ENCODE peak calls at places on chromosomes 12 and 14, in five cellular contexts. One of them, this sample, is unnamed.

GRCh38 chr14:55077691-55078151 is 26.3 kb downstream of the MAPK1IP1L start:
- DNase-seq in GM12878: no peak
- DNase-seq in HCT116: peak; percentile 92
- DNase-seq in SK-N-SH: no peak
- DNase-seq in K562: no peak
- DNase-seq in this sample: no peak

GRCh38 chr14:75654127-75654732 is 6.4 kb downstream of the ERG28 start:
- DNase-seq in GM12878: peak; percentile 38
- DNase-seq in HCT116: peak; percentile 44
- DNase-seq in SK-N-SH: peak; percentile 77
- DNase-seq in K562: peak; percentile 68
- DNase-seq in this sample: peak; percentile 77

GRCh38 chr14:69664865-69665526 is 53.6 kb downstream of the SUSD6 start:
- DNase-seq in GM12878: no peak
- DNase-seq in HCT116: no peak
- DNase-seq in SK-N-SH: peak; percentile 57
- DNase-seq in K562: peak; percentile 18
- DNase-seq in this sample: no peak

GRCh38 chr12:74903522-74903921 is 306.1 kb downstream of the KCNC2 start:
- DNase-seq in GM12878: no peak
- DNase-seq in HCT116: peak; percentile 13
- DNase-seq in SK-N-SH: no peak
- DNase-seq in K562: no peak
- DNase-seq in this sample: no peak

GRCh38 chr14:68542346-68542745 is 250.5 kb downstream of the ZFP36L1 start:
- DNase-seq in GM12878: no peak
- DNase-seq in HCT116: no peak
- DNase-seq in SK-N-SH: no peak
- DNase-seq in K562: no peak
- DNase-seq in this sample: no peak

GRCh38 chr12:41288188-41288811 is 100.2 kb downstream of the PDZRN4 start:
- DNase-seq in GM12878: no peak
- DNase-seq in HCT116: no peak
- DNase-seq in SK-N-SH: no peak
- DNase-seq in K562: no peak
- DNase-seq in this sample: no peak

GRCh38 chr12:56086096-56086495 is 6.1 kb downstream of the ERBB3 start:
- DNase-seq in GM12878: no peak
- DNase-seq in HCT116: no peak
- DNase-seq in SK-N-SH: no peak
- DNase-seq in K562: peak; percentile 8
- DNase-seq in this sample: peak; percentile 99

GRCh38 chr14:32469388-32470160 is 140.5 kb downstream of the AKAP6 start:
- DNase-seq in GM12878: no peak
- DNase-seq in HCT116: peak; percentile 26
- DNase-seq in SK-N-SH: no peak
- DNase-seq in K562: peak; percentile 8
- DNase-seq in this sample: no peak

GRCh38 chr14:59301354-59301753 is 112.9 kb downstream of the DAAM1 start:
- DNase-seq in GM12878: peak; percentile 53
- DNase-seq in HCT116: no peak
- DNase-seq in SK-N-SH: no peak
- DNase-seq in K562: no peak
- DNase-seq in this sample: no peak

GRCh38 chr12:57148469-57149308 is 1.3 kb upstream of the LRP1-AS start:
- DNase-seq in GM12878: no peak
- DNase-seq in HCT116: no peak
- DNase-seq in SK-N-SH: no peak
- DNase-seq in K562: no peak
- DNase-seq in this sample: no peak

GRCh38 chr14:23559010-23559920 is 3.2 kb downstream of the THTPA start:
- DNase-seq in GM12878: no peak
- DNase-seq in HCT116: no peak
- DNase-seq in SK-N-SH: peak; percentile 76
- DNase-seq in K562: peak; percentile 69
- DNase-seq in this sample: no peak

GRCh38 chr12:98894412-98895085 is 249.5 kb downstream of the APAF1 start:
- DNase-seq in GM12878: no peak
- DNase-seq in HCT116: no peak
- DNase-seq in SK-N-SH: peak; percentile 75
- DNase-seq in K562: no peak
- DNase-seq in this sample: no peak

GRCh38 chr14:60344751-60345150 is 95.7 kb downstream of the PPM1A start:
- DNase-seq in GM12878: no peak
- DNase-seq in HCT116: no peak
- DNase-seq in SK-N-SH: no peak
- DNase-seq in K562: no peak
- DNase-seq in this sample: no peak

GRCh38 chr12:70043490-70044138 is 199.6 kb upstream of the CNOT2 start:
- DNase-seq in GM12878: no peak
- DNase-seq in HCT116: no peak
- DNase-seq in SK-N-SH: no peak
- DNase-seq in K562: no peak
- DNase-seq in this sample: no peak

GRCh38 chr12:14695685-14696084 is 714 bp downstream of the GUCY2C start:
- DNase-seq in GM12878: no peak
- DNase-seq in HCT116: no peak
- DNase-seq in SK-N-SH: no peak
- DNase-seq in K562: no peak
- DNase-seq in this sample: no peak

GRCh38 chr12:48824112-48824511 is 5.8 kb downstream of the CACNB3 start:
- DNase-seq in GM12878: no peak
- DNase-seq in HCT116: no peak
- DNase-seq in SK-N-SH: no peak
- DNase-seq in K562: peak; percentile 56
- DNase-seq in this sample: no peak

GRCh38 chr12:64625243-64626077 is 15.2 kb downstream of the RASSF3 start:
- DNase-seq in GM12878: peak; percentile 78
- DNase-seq in HCT116: peak; percentile 60
- DNase-seq in SK-N-SH: peak; percentile 52
- DNase-seq in K562: peak; percentile 72
- DNase-seq in this sample: peak; percentile 90

GRCh38 chr12:78457951-78458350 is 406.6 kb upstream of the SYT1 start:
- DNase-seq in GM12878: peak; percentile 32
- DNase-seq in HCT116: no peak
- DNase-seq in SK-N-SH: no peak
- DNase-seq in K562: no peak
- DNase-seq in this sample: no peak

GRCh38 chr12:65536876-65537661 is 258.6 kb downstream of the MSRB3 start:
- DNase-seq in GM12878: no peak
- DNase-seq in HCT116: peak; percentile 100
- DNase-seq in SK-N-SH: no peak
- DNase-seq in K562: no peak
- DNase-seq in this sample: no peak

DNA sequence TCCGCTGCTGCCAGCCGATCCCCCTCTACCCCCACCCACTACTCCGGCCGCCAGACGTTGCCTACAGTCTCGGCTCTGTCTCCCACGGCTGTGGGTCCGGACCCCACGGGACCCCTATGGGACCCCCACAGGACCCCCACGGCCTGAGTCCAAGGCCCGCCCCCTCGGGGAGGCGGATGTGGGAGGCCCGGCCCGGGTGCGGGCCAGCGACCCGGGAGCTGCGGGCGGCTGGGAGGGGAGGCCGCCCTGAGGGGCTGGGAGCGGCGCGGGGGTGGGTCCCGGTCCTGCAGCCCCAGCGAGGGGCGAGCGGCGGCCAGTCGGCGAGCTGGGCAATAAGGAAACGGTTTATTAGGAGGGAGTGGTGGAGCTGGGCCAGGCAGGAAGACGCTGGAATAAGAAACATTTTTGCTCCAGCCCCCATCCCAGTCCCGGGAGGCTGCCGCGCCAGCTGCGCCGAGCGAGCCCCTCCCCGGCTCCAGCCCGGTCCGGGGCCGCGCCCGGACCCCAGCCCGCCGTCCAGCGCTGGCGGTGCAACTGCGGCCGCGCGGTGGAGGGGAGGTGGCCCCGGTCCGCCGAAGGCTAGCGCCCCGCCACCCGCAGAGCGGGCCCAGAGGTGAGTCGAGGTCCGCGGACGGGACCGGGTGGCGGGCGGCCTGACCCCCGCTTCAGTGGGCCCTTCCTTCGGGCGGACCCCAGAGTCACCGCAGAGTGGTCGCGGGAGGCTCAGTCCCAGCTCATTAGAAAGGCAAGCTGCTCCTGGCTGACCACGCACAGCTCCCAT is at the start of gene ACVRL1:
- DNase-seq in GM12878: no peak
- DNase-seq in HCT116: no peak
- DNase-seq in SK-N-SH: no peak
- DNase-seq in K562: no peak
- DNase-seq in this sample: no peak
- TF ChIP-seq JUND in GM12878: no peak
- TF ChIP-seq JUND in HCT116: no peak
- TF ChIP-seq JUND in SK-N-SH: no peak
- TF ChIP-seq JUND in K562: no peak
- TF ChIP-seq JUND in this sample: no peak

GRCh38 chr12:94193623-94194022 is 45.2 kb downstream of the PLXNC1 start:
- DNase-seq in GM12878: no peak
- DNase-seq in HCT116: no peak
- DNase-seq in SK-N-SH: no peak
- DNase-seq in K562: no peak
- DNase-seq in this sample: no peak

GRCh38 chr12:94192506-94192905 is 44.1 kb downstream of the PLXNC1 start:
- DNase-seq in GM12878: no peak
- DNase-seq in HCT116: no peak
- DNase-seq in SK-N-SH: no peak
- DNase-seq in K562: no peak
- DNase-seq in this sample: no peak

GRCh38 chr12:94191023-94191422 is 42.6 kb downstream of the PLXNC1 start:
- DNase-seq in GM12878: no peak
- DNase-seq in HCT116: no peak
- DNase-seq in SK-N-SH: no peak
- DNase-seq in K562: no peak
- DNase-seq in this sample: no peak

GRCh38 chr12:94193168-94193567 is 44.8 kb downstream of the PLXNC1 start:
- DNase-seq in GM12878: no peak
- DNase-seq in HCT116: no peak
- DNase-seq in SK-N-SH: no peak
- DNase-seq in K562: no peak
- DNase-seq in this sample: no peak

GRCh38 chr12:94190623-94191022 is 42.2 kb downstream of the PLXNC1 start:
- DNase-seq in GM12878: no peak
- DNase-seq in HCT116: no peak
- DNase-seq in SK-N-SH: no peak
- DNase-seq in K562: no peak
- DNase-seq in this sample: no peak
- TF ChIP-seq JUND in GM12878: no peak
- TF ChIP-seq JUND in HCT116: no peak
- TF ChIP-seq JUND in SK-N-SH: no peak
- TF ChIP-seq JUND in K562: no peak
- TF ChIP-seq JUND in this sample: no peak

DNA sequence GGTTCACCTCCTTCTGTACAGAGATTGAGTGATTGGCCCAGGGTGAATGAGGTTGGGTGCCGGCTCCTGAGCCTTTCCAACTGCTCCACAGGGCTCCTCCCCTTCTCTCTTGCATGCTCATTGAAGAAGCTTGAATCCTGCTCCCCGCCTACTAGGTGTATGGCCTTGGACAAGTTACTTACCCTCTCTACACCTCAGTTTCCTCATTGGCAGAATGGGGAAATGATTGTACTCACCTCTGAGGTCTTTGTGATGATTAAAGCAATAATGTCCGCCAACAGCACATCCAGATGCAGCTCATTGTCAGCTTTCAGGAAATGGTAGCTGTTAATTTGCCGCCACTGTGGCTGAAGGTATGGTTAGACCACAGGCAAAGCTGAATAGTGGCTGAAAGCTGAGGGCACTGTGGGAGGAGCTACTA is 174.1 kb downstream of the CRADD start:
- DNase-seq in GM12878: no peak
- DNase-seq in HCT116: no peak
- DNase-seq in SK-N-SH: no peak
- DNase-seq in K562: no peak
- DNase-seq in this sample: no peak
- TF ChIP-seq JUND in GM12878: no peak
- TF ChIP-seq JUND in HCT116: no peak
- TF ChIP-seq JUND in SK-N-SH: no peak
- TF ChIP-seq JUND in K562: no peak
- TF ChIP-seq JUND in this sample: no peak

GRCh38 chr14:94056579-94057308 is 24.3 kb downstream of the DDX24 start:
- DNase-seq in GM12878: peak; percentile 37
- DNase-seq in HCT116: no peak
- DNase-seq in SK-N-SH: no peak
- DNase-seq in K562: no peak
- DNase-seq in this sample: no peak
- TF ChIP-seq JUND in GM12878: no peak
- TF ChIP-seq JUND in HCT116: no peak
- TF ChIP-seq JUND in SK-N-SH: no peak
- TF ChIP-seq JUND in K562: no peak
- TF ChIP-seq JUND in this sample: no peak

DNA sequence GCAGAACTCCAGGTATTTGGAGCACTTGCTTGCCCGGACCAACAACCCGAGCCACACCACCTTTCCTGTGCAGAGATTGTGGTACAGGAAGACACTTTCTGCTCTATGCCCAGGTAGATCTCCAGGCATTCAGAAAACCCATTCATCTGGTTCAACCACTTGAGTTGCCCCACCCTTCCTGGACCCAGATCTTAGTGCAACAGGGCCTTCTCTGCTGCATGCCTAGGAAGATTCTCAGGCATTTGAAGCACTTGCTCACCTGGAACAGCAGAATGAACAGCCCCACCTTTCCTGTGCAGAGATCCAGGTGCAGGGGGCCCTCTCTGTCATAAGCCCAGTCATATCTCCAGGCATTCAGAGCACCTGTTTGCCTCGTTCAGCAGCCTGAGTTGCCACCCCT is 412.8 kb upstream of the MGAT4C start:
- DNase-seq in GM12878: no peak
- DNase-seq in HCT116: no peak
- DNase-seq in SK-N-SH: no peak
- DNase-seq in K562: no peak
- DNase-seq in this sample: no peak
- TF ChIP-seq JUND in GM12878: no peak
- TF ChIP-seq JUND in HCT116: no peak
- TF ChIP-seq JUND in SK-N-SH: no peak
- TF ChIP-seq JUND in K562: no peak
- TF ChIP-seq JUND in this sample: no peak

GRCh38 chr12:2284857-2285256 is 232.1 kb downstream of the CACNA1C start:
- DNase-seq in GM12878: no peak
- DNase-seq in HCT116: peak; percentile 37
- DNase-seq in SK-N-SH: peak; percentile 86
- DNase-seq in K562: peak; percentile 27
- DNase-seq in this sample: peak; percentile 76

GRCh38 chr12:2283480-2283879 is 230.7 kb downstream of the CACNA1C start:
- DNase-seq in GM12878: no peak
- DNase-seq in HCT116: no peak
- DNase-seq in SK-N-SH: no peak
- DNase-seq in K562: no peak
- DNase-seq in this sample: no peak

GRCh38 chr12:2285462-2285861 is 232.7 kb downstream of the CACNA1C start:
- DNase-seq in GM12878: no peak
- DNase-seq in HCT116: no peak
- DNase-seq in SK-N-SH: no peak
- DNase-seq in K562: no peak
- DNase-seq in this sample: no peak

GRCh38 chr12:2284321-2284813 is 231.6 kb downstream of the CACNA1C start:
- DNase-seq in GM12878: no peak
- DNase-seq in HCT116: no peak
- DNase-seq in SK-N-SH: peak; percentile 62
- DNase-seq in K562: no peak
- DNase-seq in this sample: no peak

GRCh38 chr12:2283910-2284309 is 231.1 kb downstream of the CACNA1C start:
- DNase-seq in GM12878: no peak
- DNase-seq in HCT116: no peak
- DNase-seq in SK-N-SH: no peak
- DNase-seq in K562: no peak
- DNase-seq in this sample: no peak
- TF ChIP-seq JUND in GM12878: no peak
- TF ChIP-seq JUND in HCT116: no peak
- TF ChIP-seq JUND in SK-N-SH: no peak
- TF ChIP-seq JUND in K562: no peak
- TF ChIP-seq JUND in this sample: no peak

This sample was measured in T47D.